ENCODE peak calls at places on chromosomes 3 and 15, in ten cellular contexts. T, V, K, Y, H, I, G, S, Q and W are unnamed samples.

GRCh38 chr3:136852180-136852579 is 9.8 kb upstream of the NCK1 start:
- DNase-seq in S (no peak), I (no peak), K (no peak), Q (no peak), Y (no peak), H (no peak), T (no peak), V (no peak), G (no peak), W (no peak)

GRCh38 chr15:44010114-44010513 is 183.3 kb downstream of the WDR76 start:
- DNase-seq in G (peak; percentile 69), S (peak; percentile 40), I (no peak), Y (no peak), T (no peak), H (no peak), Q (no peak), V (peak; percentile 85), K (no peak), W (no peak)

GRCh38 chr15:28125673-28126651 is 26.8 kb upstream of the OCA2 start:
- DNase-seq in S (peak; percentile 60), Y (no peak), V (peak; percentile 42), Q (no peak), T (no peak), G (peak; percentile 74), H (peak; percentile 44), I (peak; percentile 60), K (no peak), W (peak; percentile 44)

GRCh38 chr3:71053495-71053894 is 530.0 kb downstream of the FOXP1 start:
- DNase-seq in T (no peak), S (no peak), K (no peak), Y (no peak), Q (no peak), H (no peak), I (no peak), V (no peak), G (no peak), W (no peak)

GRCh38 chr3:46193436-46193835 is 14.7 kb downstream of the CCR1 start:
- DNase-seq in K (no peak), T (no peak), I (no peak), V (no peak), Q (no peak), Y (no peak), S (no peak), G (peak; percentile 43), H (no peak), W (no peak)

GRCh38 chr3:196144383-196145105 is 62.7 kb upstream of the TFRC start:
- DNase-seq in Q (no peak), G (peak; percentile 65), H (no peak), Y (no peak), K (no peak), V (peak; percentile 84), S (peak; percentile 86), T (no peak), I (no peak), W (no peak)

GRCh38 chr15:32959077-32959476 is 235.4 kb downstream of the FMN1 start:
- DNase-seq in K (no peak), Q (no peak), G (peak; percentile 40), H (no peak), Y (no peak), T (no peak), V (peak; percentile 93), S (peak; percentile 68), I (no peak), W (no peak)

GRCh38 chr15:82890338-82891024 is 62.0 kb downstream of the HOMER2 start:
- DNase-seq in S (no peak), Y (no peak), V (peak; percentile 18), T (no peak), G (peak; percentile 10), H (no peak), Q (no peak), K (no peak), I (no peak), W (no peak)

GRCh38 chr3:96631050-96631449 is 183.3 kb upstream of the EPHA6 start:
- DNase-seq in V (no peak), I (no peak), H (no peak), S (no peak), Y (no peak), T (no peak), K (no peak), G (no peak), Q (no peak), W (no peak)

GRCh38 chr15:89340586-89340985 is 6.0 kb upstream of the POLG start:
- DNase-seq in S (no peak), G (no peak), Y (no peak), K (no peak), T (no peak), Q (no peak), V (no peak), H (no peak), I (no peak), W (no peak)